ENCODE peak calls at places on chromosomes 4 and X, in eight cellular contexts. One of them, this sample, is unnamed. For H3K27me3, the result is how much of the 10 kb centered on the place peaks cover.

GRCh38 chrX:71143508-71143907 is 1.1 kb upstream of the NLGN3 start:
- DNase-seq in AG04450: no peak
- DNase-seq in mesendoderm: no peak
- DNase-seq in HCT116: no peak
- DNase-seq in CD8-positive, alpha-beta memory T cell: no peak
- DNase-seq in psoas muscle: peak
- DNase-seq in right lobe of liver: peak
- DNase-seq in pancreas: peak
- DNase-seq in this sample: no peak

GRCh38 chr4:26325191-26325590 is 4.4 kb downstream of the RBPJ start:
- DNase-seq in psoas muscle: no peak
- DNase-seq in pancreas: no peak
- DNase-seq in AG04450: no peak
- DNase-seq in right lobe of liver: no peak
- DNase-seq in CD8-positive, alpha-beta memory T cell: peak
- DNase-seq in HCT116: peak
- DNase-seq in mesendoderm: peak
- DNase-seq in this sample: no peak

GRCh38 chr4:67885727-67886126 is 1.9 kb upstream of the TMPRSS11D start:
- DNase-seq in right lobe of liver: no peak
- DNase-seq in AG04450: peak
- DNase-seq in pancreas: no peak
- DNase-seq in HCT116: peak
- DNase-seq in psoas muscle: no peak
- DNase-seq in mesendoderm: peak
- DNase-seq in CD8-positive, alpha-beta memory T cell: no peak
- DNase-seq in this sample: no peak

GRCh38 chrX:10847333-10847732 is 226.9 kb upstream of the MID1 start:
- DNase-seq in mesendoderm: no peak
- DNase-seq in psoas muscle: no peak
- DNase-seq in CD8-positive, alpha-beta memory T cell: no peak
- DNase-seq in right lobe of liver: no peak
- DNase-seq in AG04450: no peak
- DNase-seq in pancreas: no peak
- DNase-seq in HCT116: no peak
- DNase-seq in this sample: no peak

GRCh38 chrX:47060708-47061107 is 17.5 kb upstream of the RGN start:
- DNase-seq in HCT116: no peak
- DNase-seq in CD8-positive, alpha-beta memory T cell: no peak
- DNase-seq in psoas muscle: no peak
- DNase-seq in AG04450: no peak
- DNase-seq in right lobe of liver: no peak
- DNase-seq in pancreas: no peak
- DNase-seq in mesendoderm: no peak
- DNase-seq in this sample: no peak

GRCh38 chr4:110091426-110091825 is 107.0 kb downstream of the ELOVL6 start:
- DNase-seq in right lobe of liver: no peak
- DNase-seq in HCT116: peak
- DNase-seq in psoas muscle: no peak
- DNase-seq in AG04450: peak
- DNase-seq in mesendoderm: no peak
- DNase-seq in pancreas: no peak
- DNase-seq in CD8-positive, alpha-beta memory T cell: no peak
- DNase-seq in this sample: no peak

GRCh38 chrX:130772313-130773140 is 130.5 kb downstream of the ENOX2 start:
- DNase-seq in CD8-positive, alpha-beta memory T cell: no peak
- DNase-seq in mesendoderm: peak
- DNase-seq in pancreas: no peak
- DNase-seq in psoas muscle: no peak
- DNase-seq in HCT116: no peak
- DNase-seq in right lobe of liver: no peak
- DNase-seq in AG04450: peak
- DNase-seq in this sample: no peak

GRCh38 chr4:110480031-110480549 is 4.1 kb downstream of the ENPEP start:
- DNase-seq in mesendoderm: peak
- DNase-seq in psoas muscle: no peak
- DNase-seq in AG04450: peak
- DNase-seq in right lobe of liver: no peak
- DNase-seq in HCT116: no peak
- DNase-seq in CD8-positive, alpha-beta memory T cell: no peak
- DNase-seq in pancreas: no peak
- DNase-seq in this sample: no peak

GRCh38 chr4:147518846-147519767 is 38.2 kb downstream of the EDNRA start:
- DNase-seq in HCT116: peak
- DNase-seq in mesendoderm: peak
- DNase-seq in pancreas: peak
- DNase-seq in right lobe of liver: peak
- DNase-seq in CD8-positive, alpha-beta memory T cell: peak
- DNase-seq in psoas muscle: peak
- DNase-seq in AG04450: peak
- DNase-seq in this sample: no peak

GRCh38 chr4:92122911-92123310 is 180.9 kb upstream of the GRID2 start:
- DNase-seq in right lobe of liver: no peak
- DNase-seq in psoas muscle: no peak
- DNase-seq in mesendoderm: no peak
- DNase-seq in AG04450: no peak
- DNase-seq in CD8-positive, alpha-beta memory T cell: no peak
- DNase-seq in pancreas: no peak
- DNase-seq in HCT116: no peak
- DNase-seq in this sample: no peak

GRCh38 chrX:64570204-64570603 is 175.0 kb upstream of the MTMR8 start:
- DNase-seq in pancreas: no peak
- DNase-seq in right lobe of liver: no peak
- DNase-seq in mesendoderm: peak
- DNase-seq in HCT116: no peak
- DNase-seq in CD8-positive, alpha-beta memory T cell: no peak
- DNase-seq in AG04450: no peak
- DNase-seq in psoas muscle: no peak
- DNase-seq in this sample: no peak

GRCh38 chrX:40078489-40079288 is 19.1 kb downstream of the BCOR start:
- DNase-seq in AG04450: no peak
- DNase-seq in HCT116: no peak
- DNase-seq in mesendoderm: no peak
- DNase-seq in CD8-positive, alpha-beta memory T cell: no peak
- DNase-seq in psoas muscle: no peak
- DNase-seq in right lobe of liver: no peak
- DNase-seq in pancreas: no peak
- DNase-seq in this sample: no peak

GRCh38 chr4:107213880-107214279 is 177.8 kb upstream of the DKK2 start:
- DNase-seq in CD8-positive, alpha-beta memory T cell: no peak
- DNase-seq in AG04450: no peak
- DNase-seq in right lobe of liver: no peak
- DNase-seq in mesendoderm: no peak
- DNase-seq in pancreas: no peak
- DNase-seq in psoas muscle: no peak
- DNase-seq in HCT116: no peak
- DNase-seq in this sample: no peak

GRCh38 chrX:39972340-39972739 is 125.4 kb downstream of the BCOR start:
- DNase-seq in mesendoderm: no peak
- DNase-seq in psoas muscle: no peak
- DNase-seq in AG04450: no peak
- DNase-seq in CD8-positive, alpha-beta memory T cell: no peak
- DNase-seq in right lobe of liver: no peak
- DNase-seq in pancreas: no peak
- DNase-seq in HCT116: no peak
- DNase-seq in this sample: no peak

GRCh38 chr4:120730777-120731320 is 191.7 kb downstream of the PRDM5 start:
- DNase-seq in psoas muscle: no peak
- DNase-seq in AG04450: no peak
- DNase-seq in mesendoderm: no peak
- DNase-seq in HCT116: no peak
- DNase-seq in right lobe of liver: no peak
- DNase-seq in CD8-positive, alpha-beta memory T cell: no peak
- DNase-seq in pancreas: no peak
- DNase-seq in this sample: no peak

GRCh38 chrX:150161092-150161672 is 201.9 kb upstream of the MAMLD1 start:
- DNase-seq in CD8-positive, alpha-beta memory T cell: no peak
- DNase-seq in mesendoderm: no peak
- DNase-seq in psoas muscle: no peak
- DNase-seq in AG04450: no peak
- DNase-seq in pancreas: no peak
- DNase-seq in HCT116: no peak
- DNase-seq in right lobe of liver: no peak
- DNase-seq in this sample: no peak

GRCh38 chrX:150157291-150157690 is 205.8 kb upstream of the MAMLD1 start:
- DNase-seq in AG04450: no peak
- DNase-seq in psoas muscle: no peak
- DNase-seq in right lobe of liver: no peak
- DNase-seq in pancreas: no peak
- DNase-seq in HCT116: no peak
- DNase-seq in CD8-positive, alpha-beta memory T cell: no peak
- DNase-seq in mesendoderm: no peak
- DNase-seq in this sample: no peak

GRCh38 chrX:150158554-150159332 is 204.4 kb upstream of the MAMLD1 start:
- DNase-seq in AG04450: no peak
- DNase-seq in pancreas: no peak
- DNase-seq in psoas muscle: no peak
- DNase-seq in HCT116: no peak
- DNase-seq in mesendoderm: no peak
- DNase-seq in right lobe of liver: no peak
- DNase-seq in CD8-positive, alpha-beta memory T cell: no peak
- DNase-seq in this sample: no peak

GRCh38 chrX:150160656-150161055 is 202.5 kb upstream of the MAMLD1 start:
- DNase-seq in psoas muscle: no peak
- DNase-seq in mesendoderm: no peak
- DNase-seq in right lobe of liver: no peak
- DNase-seq in AG04450: no peak
- DNase-seq in CD8-positive, alpha-beta memory T cell: no peak
- DNase-seq in HCT116: no peak
- DNase-seq in pancreas: no peak
- DNase-seq in this sample: no peak

DNA sequence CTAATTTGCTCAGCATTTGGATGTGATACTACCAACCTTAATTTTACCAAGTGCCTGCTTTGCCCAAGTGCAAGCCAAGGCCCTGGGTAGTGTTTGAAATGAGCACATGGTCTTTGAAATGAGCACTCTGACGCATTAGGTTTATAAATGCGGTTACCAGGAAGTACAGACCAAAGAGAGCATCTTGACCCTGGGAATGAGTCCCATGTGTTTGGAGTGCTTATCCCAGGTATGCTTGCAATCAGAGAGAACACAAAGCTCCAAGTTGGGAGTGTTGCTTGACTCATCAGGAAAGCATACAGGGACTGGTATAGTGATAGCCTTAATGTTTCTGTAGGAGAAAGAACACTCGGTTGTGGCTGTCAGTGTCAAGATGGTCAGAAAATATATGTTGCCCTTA is 203.6 kb upstream of the MAMLD1 start:
- DNase-seq in CD8-positive, alpha-beta memory T cell: no peak
- DNase-seq in AG04450: no peak
- DNase-seq in right lobe of liver: no peak
- DNase-seq in pancreas: no peak
- DNase-seq in HCT116: no peak
- DNase-seq in mesendoderm: no peak
- DNase-seq in psoas muscle: no peak
- DNase-seq in this sample: no peak
- H3K27me3 ChIP-seq in CD8-positive, alpha-beta memory T cell: under half
- H3K27me3 ChIP-seq in AG04450: under half
- H3K27me3 ChIP-seq in right lobe of liver: under half
- H3K27me3 ChIP-seq in pancreas: under half
- H3K27me3 ChIP-seq in HCT116: under half
- H3K27me3 ChIP-seq in mesendoderm: under half
- H3K27me3 ChIP-seq in psoas muscle: under half
- H3K27me3 ChIP-seq in this sample: under half

DNA sequence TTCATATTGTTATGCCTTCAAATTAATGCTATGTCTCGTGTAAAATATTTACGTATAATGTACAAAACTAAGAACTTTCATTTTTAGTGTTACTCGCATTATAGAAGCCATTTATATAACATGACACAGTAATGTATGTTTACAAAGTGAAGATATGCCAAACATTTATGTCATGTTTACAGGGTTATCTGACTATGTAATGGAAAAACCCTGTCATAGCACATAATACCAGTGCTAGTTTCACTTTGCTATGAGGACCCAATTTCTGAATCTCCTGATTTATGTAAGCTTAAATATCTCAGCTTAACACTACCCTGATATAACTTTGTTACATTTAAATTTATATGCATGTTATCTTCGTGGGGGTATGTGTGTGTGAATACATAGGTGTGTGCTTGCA is 233.1 kb downstream of the FAT4 start:
- DNase-seq in right lobe of liver: no peak
- DNase-seq in AG04450: no peak
- DNase-seq in CD8-positive, alpha-beta memory T cell: no peak
- DNase-seq in HCT116: no peak
- DNase-seq in mesendoderm: no peak
- DNase-seq in psoas muscle: no peak
- DNase-seq in pancreas: no peak
- DNase-seq in this sample: no peak
- H3K27me3 ChIP-seq in right lobe of liver: under half
- H3K27me3 ChIP-seq in AG04450: under half
- H3K27me3 ChIP-seq in CD8-positive, alpha-beta memory T cell: under half
- H3K27me3 ChIP-seq in HCT116: under half
- H3K27me3 ChIP-seq in mesendoderm: under half
- H3K27me3 ChIP-seq in psoas muscle: under half
- H3K27me3 ChIP-seq in pancreas: under half
- H3K27me3 ChIP-seq in this sample: under half

DNA sequence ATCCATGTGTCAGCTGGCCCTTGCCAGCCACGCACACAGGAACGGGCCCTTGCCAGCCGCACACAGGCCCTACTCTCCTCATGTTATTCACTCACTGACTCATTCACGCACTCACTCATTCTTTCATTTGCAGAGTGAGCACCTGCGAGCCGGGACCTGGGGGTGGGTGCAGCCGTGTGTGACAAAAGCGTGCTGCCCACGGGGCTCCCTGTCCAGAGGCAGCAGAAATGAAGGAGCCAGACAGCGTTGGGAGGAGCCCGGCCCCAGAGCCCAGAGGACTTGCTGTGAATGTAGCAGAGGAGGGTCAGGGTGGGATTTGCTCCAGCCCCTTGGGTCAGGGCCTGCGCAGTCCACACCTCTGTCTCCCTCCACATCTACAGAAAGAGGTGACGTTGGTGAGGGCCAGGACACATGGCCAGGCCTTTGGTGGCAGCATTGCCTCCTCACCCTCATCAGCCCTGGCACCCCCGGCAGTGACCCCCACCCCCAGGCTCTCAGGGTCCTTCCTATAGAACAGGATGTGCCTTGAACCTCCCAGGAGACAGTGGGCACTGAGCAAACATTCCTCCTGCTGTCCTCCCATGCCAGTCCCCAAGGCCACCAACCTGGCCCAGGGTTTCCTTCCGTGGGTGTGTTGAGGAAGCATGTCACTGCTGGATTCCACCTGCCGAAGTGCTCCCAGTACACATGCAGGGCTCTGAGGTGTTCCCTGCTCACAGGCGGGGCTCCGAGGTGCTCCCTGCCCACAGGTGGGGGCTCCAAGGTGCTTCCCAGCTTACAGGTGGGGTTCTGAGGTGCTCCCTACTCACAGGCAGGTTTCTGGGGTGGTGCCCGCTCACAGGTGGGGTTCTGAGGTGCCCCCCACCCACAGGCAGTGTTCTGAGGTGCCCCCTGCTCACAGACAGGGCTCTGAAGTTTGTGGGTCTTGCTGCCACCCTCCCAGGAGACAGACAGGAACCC is 105.7 kb downstream of the HMX1 start:
- DNase-seq in psoas muscle: no peak
- DNase-seq in CD8-positive, alpha-beta memory T cell: peak
- DNase-seq in AG04450: no peak
- DNase-seq in mesendoderm: no peak
- DNase-seq in HCT116: no peak
- DNase-seq in right lobe of liver: no peak
- DNase-seq in pancreas: no peak
- DNase-seq in this sample: peak
- H3K27me3 ChIP-seq in psoas muscle: under half
- H3K27me3 ChIP-seq in CD8-positive, alpha-beta memory T cell: under half
- H3K27me3 ChIP-seq in AG04450: under half
- H3K27me3 ChIP-seq in mesendoderm: under half
- H3K27me3 ChIP-seq in HCT116: under half
- H3K27me3 ChIP-seq in right lobe of liver: under half
- H3K27me3 ChIP-seq in pancreas: under half
- H3K27me3 ChIP-seq in this sample: under half

GRCh38 chrX:33416273-33416805 is 205.0 kb upstream of the DMD start:
- DNase-seq in CD8-positive, alpha-beta memory T cell: no peak
- DNase-seq in HCT116: no peak
- DNase-seq in mesendoderm: no peak
- DNase-seq in right lobe of liver: no peak
- DNase-seq in AG04450: no peak
- DNase-seq in psoas muscle: no peak
- DNase-seq in pancreas: no peak
- DNase-seq in this sample: no peak
- H3K27me3 ChIP-seq in CD8-positive, alpha-beta memory T cell: under half
- H3K27me3 ChIP-seq in HCT116: under half
- H3K27me3 ChIP-seq in mesendoderm: under half
- H3K27me3 ChIP-seq in right lobe of liver: under half
- H3K27me3 ChIP-seq in AG04450: under half
- H3K27me3 ChIP-seq in psoas muscle: under half
- H3K27me3 ChIP-seq in pancreas: under half
- H3K27me3 ChIP-seq in this sample: under half